ENCODE peak calls at places on chromosomes 2 and 18, in five cellular contexts. F is SK-MEL-5, A is fibroblast of mammary gland, E is astrocyte, W is fibroblast of lung. H is an unnamed sample.

GRCh38 chr2:217980036-217980435 is 22.8 kb downstream of the TNS1 start:
- DNase-seq in A (peak; percentile 49), E (no peak), F (no peak), W (no peak), H (no peak)

GRCh38 chr2:133790706-133791105 is 222.4 kb upstream of the NCKAP5 start:
- DNase-seq in A (no peak), E (peak; percentile 68), W (peak; percentile 75), F (no peak), H (no peak)

GRCh38 chr18:42268793-42269192 is 313.8 kb downstream of the PIK3C3 start:
- DNase-seq in A (no peak), E (peak; percentile 3), F (peak; percentile 13), W (peak; percentile 29), H (no peak)

GRCh38 chr2:122255924-122256323 is 500.5 kb downstream of the TSN start:
- DNase-seq in F (no peak), A (peak; percentile 52), W (peak; percentile 13), E (no peak), H (no peak)

GRCh38 chr2:163132850-163133249 is 294.3 kb upstream of the KCNH7 start:
- DNase-seq in W (peak; percentile 15), F (peak; percentile 56), E (peak; percentile 7), A (peak; percentile 14), H (no peak)

GRCh38 chr2:220779918-220780317 is 792.2 kb downstream of the EPHA4 start:
- DNase-seq in A (peak; percentile 71), W (peak; percentile 92), F (peak; percentile 1), E (peak; percentile 90), H (peak; percentile 92)

GRCh38 chr2:6800553-6800952 is 65.2 kb downstream of the CMPK2 start:
- DNase-seq in A (peak; percentile 7), F (no peak), W (peak; percentile 12), E (no peak), H (peak; percentile 79)

GRCh38 chr18:79628416-79629248 is 51.0 kb upstream of the CTDP1 start:
- DNase-seq in W (no peak), E (no peak), F (no peak), A (no peak), H (no peak)

GRCh38 chr18:11908182-11909080 is at the start of gene MPPE1:
- DNase-seq in W (peak; percentile 88), E (peak; percentile 77), A (peak; percentile 77), F (peak; percentile 78), H (peak; percentile 76)

GRCh38 chr2:20633001-20633400 is 17.9 kb downstream of the HS1BP3 start:
- DNase-seq in E (no peak), W (no peak), F (no peak), A (no peak), H (no peak)

GRCh38 chr2:46445561-46445960 is 33.8 kb upstream of the TMEM247 start:
- DNase-seq in F (no peak), W (no peak), E (no peak), A (no peak), H (no peak)

GRCh38 chr2:141911485-141912066 is 219.2 kb downstream of the LRP1B start:
- DNase-seq in F (peak; percentile 64), W (peak; percentile 12), E (peak; percentile 5), A (peak; percentile 24), H (no peak)

GRCh38 chr2:150538582-150539236 is 51.2 kb upstream of the RND3 start:
- DNase-seq in W (no peak), E (no peak), A (peak; percentile 74), F (peak; percentile 63), H (peak; percentile 93)

GRCh38 chr2:24083567-24084385 is 858 bp downstream of the TP53I3 start:
- DNase-seq in W (peak; percentile 84), A (peak; percentile 85), E (peak; percentile 76), F (peak; percentile 78), H (peak; percentile 76)

GRCh38 chr2:156437272-156437671 is 1.1 kb downstream of the GPD2 start:
- DNase-seq in A (peak; percentile 71), E (no peak), W (no peak), F (peak; percentile 77), H (peak; percentile 51)

GRCh38 chr2:7523557-7524210 is 606.5 kb downstream of the RNF144A start:
- DNase-seq in E (no peak), A (peak; percentile 60), W (no peak), F (no peak), H (no peak)

GRCh38 chr2:224195954-224196571 is 157.0 kb upstream of the SERPINE2 start:
- DNase-seq in F (peak; percentile 28), W (no peak), A (no peak), E (no peak), H (no peak)

GRCh38 chr2:169765523-169765922 is 31.9 kb downstream of the KLHL23 start:
- DNase-seq in E (peak; percentile 31), F (no peak), W (peak; percentile 54), A (peak; percentile 54), H (no peak)

GRCh38 chr2:179022685-179023084 is 27.3 kb downstream of the CCDC141 start:
- DNase-seq in W (no peak), E (no peak), A (no peak), F (no peak), H (no peak)

GRCh38 chr2:159516241-159516758 is 100.0 kb downstream of the BAZ2B start:
- DNase-seq in E (peak; percentile 39), F (peak; percentile 70), A (peak; percentile 58), W (peak; percentile 52), H (peak; percentile 32)

GRCh38 chr18:51039138-51040112 is 9.4 kb downstream of the SMAD4 start:
- DNase-seq in A (peak; percentile 23), F (no peak), E (peak; percentile 25), W (peak; percentile 29), H (no peak)

GRCh38 chr18:39863916-39864315 is 2091.1 kb upstream of the PIK3C3 start:
- DNase-seq in W (no peak), F (no peak), E (no peak), A (no peak), H (no peak)

GRCh38 chr2:221581986-221582385 is 9.9 kb upstream of the EPHA4 start:
- DNase-seq in F (no peak), A (no peak), E (no peak), W (no peak), H (no peak)

GRCh38 chr2:192197387-192197786 is 2.7 kb upstream of the TMEFF2 start:
- DNase-seq in F (peak; percentile 11), A (peak; percentile 33), W (no peak), E (no peak), H (no peak)

GRCh38 chr2:233414273-233414654 is 60.0 kb downstream of the DGKD start:
- DNase-seq in A (no peak), E (peak; percentile 64), F (no peak), W (peak; percentile 73), H (no peak)

GRCh38 chr2:862723-863466 is 87.8 kb upstream of the SNTG2 start:
- DNase-seq in F (no peak), E (no peak), A (no peak), W (no peak), H (no peak)

GRCh38 chr2:166375736-166376487 is at the start of gene SCN9A:
- DNase-seq in F (peak; percentile 40), A (peak; percentile 58), W (peak; percentile 93), E (peak; percentile 89), H (no peak)

GRCh38 chr2:227443889-227444568 is 27.9 kb upstream of the AGFG1 start:
- DNase-seq in F (peak; percentile 48), A (no peak), W (no peak), E (no peak), H (peak; percentile 63)

GRCh38 chr2:160210599-160211138 is 10.6 kb upstream of the ITGB6 start:
- DNase-seq in W (peak; percentile 46), E (no peak), F (peak; percentile 85), A (peak; percentile 49), H (no peak)

GRCh38 chr2:240820607-240821428 is 799 bp upstream of the KIF1A start:
- DNase-seq in A (no peak), W (no peak), F (no peak), E (no peak), H (no peak)

GRCh38 chr2:10413488-10413887 is 34.6 kb downstream of the ODC1 start:
- DNase-seq in A (no peak), W (no peak), E (no peak), F (no peak), H (no peak)

GRCh38 chr2:179021258-179021657 is 28.7 kb downstream of the CCDC141 start:
- DNase-seq in A (no peak), F (no peak), W (no peak), E (no peak), H (no peak)

GRCh38 chr2:38615237-38615636 is 12.5 kb upstream of the HNRNPLL start:
- DNase-seq in W (peak; percentile 59), E (peak; percentile 54), F (no peak), A (peak; percentile 71), H (no peak)

GRCh38 chr2:38190542-38191218 is 114.7 kb upstream of the CYP1B1 start:
- DNase-seq in W (peak; percentile 97), F (no peak), A (peak; percentile 92), E (peak; percentile 98), H (no peak)

GRCh38 chr2:10452956-10453885 is 5.1 kb upstream of the ODC1 start:
- DNase-seq in A (no peak), F (no peak), W (no peak), E (no peak), H (no peak)

GRCh38 chr2:65402339-65402738 is 30.1 kb downstream of the SPRED2 start:
- DNase-seq in F (no peak), W (no peak), A (peak; percentile 59), E (no peak), H (no peak)

GRCh38 chr2:67346718-67347407 is 50.3 kb upstream of the ETAA1 start:
- DNase-seq in A (peak; percentile 34), F (no peak), E (peak; percentile 20), W (peak; percentile 45), H (no peak)